ENCODE peak calls at places on chromosomes 3 and 15, in six cellular contexts. One of them, this sample, is unnamed.

GRCh38 chr3:180284331-180285110 is 247.8 kb upstream of the PEX5L start:
- DNase-seq in psoas muscle: no peak
- DNase-seq in PC-3: peak; percentile 33
- DNase-seq in cardiac muscle cell: no peak
- DNase-seq in breast epithelium: no peak
- DNase-seq in PC-9: no peak
- DNase-seq in this sample: no peak

GRCh38 chr3:9732753-9733115 is 1.2 kb downstream of the BRPF1 start:
- DNase-seq in psoas muscle: no peak
- DNase-seq in cardiac muscle cell: no peak
- DNase-seq in PC-9: no peak
- DNase-seq in PC-3: no peak
- DNase-seq in breast epithelium: peak; percentile 31
- DNase-seq in this sample: peak; percentile 36

GRCh38 chr3:152737021-152737908 is 97.7 kb upstream of the P2RY1 start:
- DNase-seq in cardiac muscle cell: no peak
- DNase-seq in PC-3: peak; percentile 58
- DNase-seq in breast epithelium: peak; percentile 21
- DNase-seq in psoas muscle: no peak
- DNase-seq in PC-9: peak; percentile 11
- DNase-seq in this sample: no peak

GRCh38 chr3:17949116-17949515 is 206.7 kb upstream of the TBC1D5 start:
- DNase-seq in PC-3: no peak
- DNase-seq in cardiac muscle cell: no peak
- DNase-seq in psoas muscle: no peak
- DNase-seq in breast epithelium: no peak
- DNase-seq in PC-9: no peak
- DNase-seq in this sample: no peak

GRCh38 chr3:78613366-78614008 is 1154.3 kb downstream of the ROBO1 start:
- DNase-seq in PC-9: no peak
- DNase-seq in cardiac muscle cell: no peak
- DNase-seq in psoas muscle: no peak
- DNase-seq in breast epithelium: no peak
- DNase-seq in PC-3: no peak
- DNase-seq in this sample: no peak

GRCh38 chr15:74608776-74609175 is 6.9 kb upstream of the CLK3 start:
- DNase-seq in cardiac muscle cell: no peak
- DNase-seq in PC-9: no peak
- DNase-seq in psoas muscle: no peak
- DNase-seq in breast epithelium: no peak
- DNase-seq in PC-3: no peak
- DNase-seq in this sample: no peak

GRCh38 chr3:118949113-118949760 is 85.4 kb downstream of the IGSF11 start:
- DNase-seq in psoas muscle: no peak
- DNase-seq in breast epithelium: no peak
- DNase-seq in PC-3: no peak
- DNase-seq in PC-9: no peak
- DNase-seq in cardiac muscle cell: no peak
- DNase-seq in this sample: no peak

GRCh38 chr3:42535981-42536784 is 33.7 kb downstream of the VIPR1 start:
- DNase-seq in breast epithelium: no peak
- DNase-seq in cardiac muscle cell: peak; percentile 73
- DNase-seq in PC-3: peak; percentile 53
- DNase-seq in PC-9: no peak
- DNase-seq in psoas muscle: no peak
- DNase-seq in this sample: no peak

GRCh38 chr15:83112233-83112958 is 5.0 kb downstream of the TM6SF1 start:
- DNase-seq in breast epithelium: no peak
- DNase-seq in psoas muscle: no peak
- DNase-seq in PC-9: no peak
- DNase-seq in cardiac muscle cell: no peak
- DNase-seq in PC-3: no peak
- DNase-seq in this sample: peak; percentile 43

GRCh38 chr15:92899910-92900711 is at the start of gene CHD2:
- DNase-seq in psoas muscle: peak; percentile 50
- DNase-seq in breast epithelium: peak; percentile 56
- DNase-seq in PC-3: peak; percentile 86
- DNase-seq in PC-9: peak; percentile 70
- DNase-seq in cardiac muscle cell: peak; percentile 88
- DNase-seq in this sample: peak; percentile 52

GRCh38 chr3:128293930-128294329 is 140.6 kb downstream of the EEFSEC start:
- DNase-seq in psoas muscle: no peak
- DNase-seq in PC-3: no peak
- DNase-seq in PC-9: no peak
- DNase-seq in cardiac muscle cell: no peak
- DNase-seq in breast epithelium: peak; percentile 5
- DNase-seq in this sample: no peak

GRCh38 chr15:41917767-41918430 is 24.0 kb upstream of the SPTBN5 start:
- DNase-seq in cardiac muscle cell: no peak
- DNase-seq in PC-9: peak; percentile 70
- DNase-seq in PC-3: peak; percentile 85
- DNase-seq in breast epithelium: no peak
- DNase-seq in psoas muscle: peak; percentile 62
- DNase-seq in this sample: peak; percentile 61

GRCh38 chr15:72227192-72227586 is 3.8 kb downstream of the PKM start:
- DNase-seq in PC-3: peak; percentile 84
- DNase-seq in PC-9: no peak
- DNase-seq in psoas muscle: peak; percentile 47
- DNase-seq in cardiac muscle cell: no peak
- DNase-seq in breast epithelium: no peak
- DNase-seq in this sample: peak; percentile 72

DNA sequence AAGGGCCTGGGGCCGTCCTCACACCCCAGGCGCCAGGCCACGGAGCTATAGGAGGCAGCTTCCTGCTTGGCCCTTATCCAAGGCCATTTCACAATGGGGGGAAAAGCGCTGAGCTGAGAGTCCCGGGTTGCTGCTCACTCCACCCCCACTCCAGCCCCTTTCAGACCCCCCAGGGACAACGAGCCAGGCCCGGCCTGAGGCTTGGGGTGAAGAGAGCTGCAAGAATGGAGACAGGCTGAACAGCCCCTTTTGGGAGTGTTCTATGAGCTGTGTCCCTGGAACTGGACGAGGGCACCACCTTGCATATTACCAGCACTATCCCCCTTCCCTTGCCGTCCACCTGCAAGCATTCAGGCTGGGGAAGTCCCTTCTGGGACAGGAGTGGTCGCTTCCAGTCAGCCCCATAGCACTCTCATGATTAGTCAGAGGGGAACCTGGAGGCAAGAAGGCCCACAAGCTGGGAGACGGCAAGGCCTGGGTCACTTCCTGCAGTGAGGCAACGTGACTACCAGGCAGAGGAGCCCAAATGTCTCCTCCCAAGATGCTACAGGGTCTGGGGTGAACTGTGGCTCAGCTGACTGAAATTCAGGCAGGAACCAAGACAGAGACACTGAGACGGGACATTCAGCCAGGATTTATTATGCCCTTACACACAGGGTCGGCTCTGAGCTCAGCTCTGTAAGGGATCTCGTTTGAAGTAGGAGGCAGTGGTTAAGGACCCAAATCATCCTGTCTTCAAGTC is 8.6 kb upstream of the SRP14 start:
- DNase-seq in PC-3: peak; percentile 82
- DNase-seq in PC-9: peak; percentile 49
- DNase-seq in breast epithelium: no peak
- DNase-seq in psoas muscle: peak; percentile 49
- DNase-seq in cardiac muscle cell: no peak
- DNase-seq in this sample: peak; percentile 74
- H3K27ac ChIP-seq in PC-3: peak overlapping the region; percentile 90
- H3K27ac ChIP-seq in PC-9: peak overlapping the region; percentile 94
- H3K27ac ChIP-seq in breast epithelium: peak overlapping the region; percentile 69
- H3K27ac ChIP-seq in psoas muscle: peak overlapping the region; percentile 51
- H3K27ac ChIP-seq in cardiac muscle cell: peak overlapping the region; percentile 30
- H3K27ac ChIP-seq in this sample: peak overlapping the region; percentile 71

GRCh38 chr3:154753101-154753500 is 323.1 kb upstream of the GPR149 start:
- DNase-seq in PC-9: no peak
- DNase-seq in cardiac muscle cell: no peak
- DNase-seq in PC-3: no peak
- DNase-seq in psoas muscle: no peak
- DNase-seq in breast epithelium: no peak
- DNase-seq in this sample: no peak

GRCh38 chr3:154759966-154760365 is 320.2 kb upstream of the MME start:
- DNase-seq in PC-3: no peak
- DNase-seq in psoas muscle: no peak
- DNase-seq in cardiac muscle cell: no peak
- DNase-seq in PC-9: no peak
- DNase-seq in breast epithelium: no peak
- DNase-seq in this sample: no peak

DNA sequence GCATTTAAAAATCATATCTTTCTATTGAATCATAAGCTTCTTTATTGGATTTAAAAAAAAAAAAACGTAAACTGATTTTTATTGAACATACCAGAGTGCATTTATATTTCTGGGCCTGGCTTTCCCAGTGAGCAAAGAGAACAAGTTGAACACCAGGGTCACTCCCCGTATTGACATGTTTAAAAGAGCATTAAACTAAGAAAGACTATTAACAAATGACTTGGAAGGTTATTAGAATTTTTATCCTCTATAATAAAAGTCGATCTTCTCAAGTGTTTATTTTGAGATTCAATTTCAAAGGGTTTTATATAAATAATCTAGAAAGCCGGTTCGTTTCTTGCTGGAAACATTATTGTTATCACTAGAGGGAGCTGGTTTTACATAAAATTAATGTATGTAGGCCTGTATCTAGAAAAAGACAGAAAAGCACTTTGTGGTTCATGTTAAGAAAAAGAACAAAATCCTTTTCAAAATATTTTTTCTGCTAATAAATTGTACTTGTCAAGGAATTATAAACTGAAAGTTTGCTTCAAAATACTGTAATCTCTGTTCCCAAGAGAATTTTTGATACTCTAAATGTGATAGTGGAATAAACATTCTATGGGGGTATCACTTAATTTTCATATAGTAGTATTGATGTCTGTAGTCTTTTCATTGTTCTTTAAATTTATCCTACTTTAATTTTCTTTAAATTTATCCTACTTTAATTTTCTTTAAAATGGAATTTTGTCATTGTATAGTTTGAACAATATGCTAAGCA is 321.8 kb upstream of the MME start:
- DNase-seq in cardiac muscle cell: peak; percentile 11
- DNase-seq in psoas muscle: no peak
- DNase-seq in PC-3: peak; percentile 65
- DNase-seq in PC-9: no peak
- DNase-seq in breast epithelium: no peak
- DNase-seq in this sample: no peak
- TF ChIP-seq CTCF in cardiac muscle cell: peak; percentile 43
- TF ChIP-seq CTCF in psoas muscle: peak; percentile 63
- TF ChIP-seq CTCF in PC-3: peak; percentile 78
- TF ChIP-seq CTCF in PC-9: peak; percentile 67
- TF ChIP-seq CTCF in breast epithelium: no peak
- TF ChIP-seq CTCF in this sample: peak; percentile 10

GRCh38 chr3:194296832-194297666 is 54.1 kb downstream of the CPN2 start:
- DNase-seq in breast epithelium: no peak
- DNase-seq in psoas muscle: peak; percentile 40
- DNase-seq in PC-9: peak; percentile 84
- DNase-seq in cardiac muscle cell: no peak
- DNase-seq in PC-3: no peak
- DNase-seq in this sample: peak; percentile 80
- H3K27ac ChIP-seq in breast epithelium: peak overlapping the region; percentile 72
- H3K27ac ChIP-seq in psoas muscle: no peak overlapping the region
- H3K27ac ChIP-seq in PC-9: peak overlapping the region; percentile 97
- H3K27ac ChIP-seq in cardiac muscle cell: no peak overlapping the region
- H3K27ac ChIP-seq in PC-3: peak overlapping the region; percentile 56
- H3K27ac ChIP-seq in this sample: peak overlapping the region; percentile 93

GRCh38 chr3:160999268-160999667 is 105.9 kb downstream of the B3GALNT1 start:
- DNase-seq in breast epithelium: no peak
- DNase-seq in PC-3: peak; percentile 75
- DNase-seq in psoas muscle: no peak
- DNase-seq in cardiac muscle cell: no peak
- DNase-seq in PC-9: peak; percentile 47
- DNase-seq in this sample: no peak
- TF ChIP-seq CTCF in breast epithelium: no peak
- TF ChIP-seq CTCF in PC-3: peak; percentile 61
- TF ChIP-seq CTCF in psoas muscle: no peak
- TF ChIP-seq CTCF in cardiac muscle cell: no peak
- TF ChIP-seq CTCF in PC-9: peak; percentile 37
- TF ChIP-seq CTCF in this sample: no peak

GRCh38 chr3:59245300-59245878 is 195.6 kb upstream of the CFAP20DC start:
- DNase-seq in psoas muscle: no peak
- DNase-seq in cardiac muscle cell: no peak
- DNase-seq in PC-9: no peak
- DNase-seq in breast epithelium: no peak
- DNase-seq in PC-3: peak; percentile 55
- DNase-seq in this sample: no peak

GRCh38 chr3:59245879-59246501 is 196.2 kb upstream of the CFAP20DC start:
- DNase-seq in breast epithelium: no peak
- DNase-seq in PC-3: peak; percentile 82
- DNase-seq in psoas muscle: no peak
- DNase-seq in cardiac muscle cell: no peak
- DNase-seq in PC-9: no peak
- DNase-seq in this sample: peak; percentile 53

GRCh38 chr3:59246719-59247401 is 197.0 kb upstream of the CFAP20DC start:
- DNase-seq in cardiac muscle cell: no peak
- DNase-seq in breast epithelium: no peak
- DNase-seq in PC-9: no peak
- DNase-seq in PC-3: peak; percentile 70
- DNase-seq in psoas muscle: no peak
- DNase-seq in this sample: no peak

GRCh38 chr3:59248976-59249375 is 199.2 kb upstream of the CFAP20DC start:
- DNase-seq in cardiac muscle cell: no peak
- DNase-seq in PC-9: no peak
- DNase-seq in PC-3: peak; percentile 45
- DNase-seq in psoas muscle: no peak
- DNase-seq in breast epithelium: no peak
- DNase-seq in this sample: no peak

GRCh38 chr3:59247402-59247841 is 197.6 kb upstream of the CFAP20DC start:
- DNase-seq in psoas muscle: no peak
- DNase-seq in PC-9: peak; percentile 50
- DNase-seq in breast epithelium: peak; percentile 49
- DNase-seq in PC-3: peak; percentile 98
- DNase-seq in cardiac muscle cell: no peak
- DNase-seq in this sample: no peak
- H3K27ac ChIP-seq in psoas muscle: no peak overlapping the region
- H3K27ac ChIP-seq in PC-9: peak overlapping the region; percentile 38
- H3K27ac ChIP-seq in breast epithelium: peak overlapping the region; percentile 48
- H3K27ac ChIP-seq in PC-3: peak overlapping the region; percentile 95
- H3K27ac ChIP-seq in cardiac muscle cell: no peak overlapping the region
- H3K27ac ChIP-seq in this sample: no peak overlapping the region

DNA sequence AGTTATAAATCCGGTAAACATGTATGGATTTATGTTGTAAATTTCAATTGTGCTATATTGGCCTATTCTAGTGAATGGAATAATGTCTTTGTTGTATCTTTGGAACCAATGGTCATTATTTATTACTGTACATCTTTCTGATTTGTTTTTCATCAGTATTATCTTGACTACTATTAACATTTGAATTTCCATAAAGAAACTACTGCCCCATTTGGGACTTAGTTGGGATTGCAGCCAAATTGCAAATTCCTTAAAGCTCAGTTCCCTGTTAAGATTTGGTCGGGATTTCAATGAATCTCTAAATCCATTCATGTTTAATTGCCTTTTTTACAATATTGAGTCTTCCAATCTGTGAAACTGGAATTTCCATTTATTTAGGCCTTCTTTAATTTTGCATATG is 822.4 kb upstream of the CADM2 start:
- DNase-seq in psoas muscle: no peak
- DNase-seq in PC-9: no peak
- DNase-seq in PC-3: peak; percentile 44
- DNase-seq in breast epithelium: no peak
- DNase-seq in cardiac muscle cell: no peak
- DNase-seq in this sample: no peak
- TF ChIP-seq CTCF in psoas muscle: no peak
- TF ChIP-seq CTCF in PC-9: peak; percentile 26
- TF ChIP-seq CTCF in PC-3: peak; percentile 63
- TF ChIP-seq CTCF in breast epithelium: no peak
- TF ChIP-seq CTCF in cardiac muscle cell: no peak
- TF ChIP-seq CTCF in this sample: no peak